ENCODE peak calls at places on chromosomes 16 and 17, in seven cellular contexts. H is HuH-7, I is NCI-H1436, O is HCT116, M is SHP77, F is astrocyte of the hippocampus, P is iris pigment epithelial cell. L is an unnamed sample.
A peak's percentile ranks its signal among the peaks of the same experiment; 100 is the strongest.

GRCh38 chr17:76492250-76492988 is 8.8 kb downstream of the RHBDF2 start:
- DNase-seq in P (no peak), H (no peak), I (peak; percentile 10), F (no peak), O (no peak), M (no peak), L (no peak)

GRCh38 chr16:11297492-11298142 is 16.5 kb upstream of the PRM1 start:
- DNase-seq in P (peak; percentile 72), I (peak; percentile 83), M (peak; percentile 44), O (no peak), H (no peak), F (peak; percentile 96), L (peak; percentile 63)

GRCh38 chr17:81885869-81886548 is 5.4 kb downstream of the ALYREF start:
- DNase-seq in M (no peak), O (no peak), P (peak; percentile 11), I (no peak), H (no peak), F (peak; percentile 87), L (no peak)

GRCh38 chr17:81165246-81166032 is at the start of gene PVALEF:
- DNase-seq in F (peak; percentile 28), H (peak; percentile 91), I (no peak), O (no peak), M (no peak), P (no peak), L (no peak)

GRCh38 chr17:17790673-17791464 is 45.9 kb downstream of the SREBF1 start:
- DNase-seq in O (no peak), P (no peak), M (no peak), H (no peak), I (no peak), F (no peak), L (no peak)

GRCh38 chr17:6936370-6937028 is 59.4 kb upstream of the ALOX12 start:
- DNase-seq in H (no peak), P (no peak), F (peak; percentile 15), O (no peak), M (no peak), I (no peak), L (no peak)

GRCh38 chr17:27664606-27664965 is 33.6 kb downstream of the LGALS9 start:
- DNase-seq in M (no peak), I (no peak), F (no peak), P (no peak), O (no peak), H (no peak), L (no peak)

GRCh38 chr17:51435171-51435552 is 174.8 kb downstream of the UTP18 start:
- DNase-seq in H (no peak), I (no peak), O (no peak), F (no peak), M (peak; percentile 36), P (no peak), L (no peak)

GRCh38 chr17:76550712-76551615 is 11.1 kb downstream of the PRCD start:
- DNase-seq in H (no peak), F (peak; percentile 45), P (peak; percentile 82), O (no peak), I (no peak), M (no peak), L (peak; percentile 29)

GRCh38 chr17:41659813-41660212 is 28.9 kb upstream of the EIF1 start:
- DNase-seq in I (no peak), M (no peak), O (no peak), P (no peak), H (no peak), F (peak; percentile 61), L (no peak)

GRCh38 chr17:57044976-57045867 is 39.8 kb upstream of the AKAP1 start:
- DNase-seq in P (no peak), M (no peak), H (no peak), O (no peak), F (no peak), I (no peak), L (no peak)

GRCh38 chr17:6126768-6127167 is 56.6 kb downstream of the WSCD1 start:
- DNase-seq in H (no peak), P (no peak), M (no peak), I (no peak), F (no peak), O (no peak), L (no peak)

GRCh38 chr17:33390479-33391027 is 97.5 kb upstream of the ASIC2 start:
- DNase-seq in M (no peak), P (no peak), F (no peak), I (no peak), O (no peak), H (no peak), L (peak; percentile 7)

GRCh38 chr16:88339926-88340754 is 42.6 kb upstream of the ZNF469 start:
- DNase-seq in H (no peak), F (no peak), P (no peak), M (peak; percentile 63), I (no peak), O (no peak), L (no peak)